ENCODE peak calls at places on chromosomes 3 and 15, in ten cellular contexts. S is choroid plexus epithelial cell; D is right atrium auricular region; V is BJ; K is CD8-positive, alpha-beta T cell; U is BE2C; F is stomach; R is OCI-LY7; Z is HL-60; A is B cell. W is an unnamed sample.

GRCh38 chr3:14633819-14634424 is 17.6 kb upstream of the CCDC174 start:
- DNase-seq in Z (peak), A (peak), S (peak), V (no peak), U (peak), K (peak), R (peak), D (peak), F (peak), W (no peak)

GRCh38 chr15:67690936-67691335 is 134.4 kb upstream of the SKOR1 start:
- DNase-seq in D (no peak), K (no peak), U (no peak), R (no peak), A (no peak), Z (no peak), V (no peak), S (peak), F (no peak), W (no peak)

GRCh38 chr15:100565591-100565990 is 36.4 kb downstream of the LINS1 start:
- DNase-seq in F (no peak), D (no peak), Z (no peak), K (no peak), U (no peak), V (no peak), S (no peak), R (no peak), A (no peak), W (no peak)

GRCh38 chr3:69306239-69307185 is 79.4 kb downstream of the FRMD4B start:
- DNase-seq in V (peak), F (peak), U (peak), S (peak), R (peak), A (peak), D (peak), Z (peak), K (peak), W (peak)

GRCh38 chr3:42061711-42062408 is 29.3 kb upstream of the TRAK1 start:
- DNase-seq in S (peak), V (peak), U (no peak), K (no peak), D (peak), A (no peak), Z (no peak), R (no peak), F (peak), W (peak)

GRCh38 chr3:195550723-195551122 is 7.6 kb upstream of the PPP1R2 start:
- DNase-seq in S (peak), V (no peak), K (no peak), A (no peak), U (no peak), R (no peak), Z (no peak), F (no peak), D (no peak), W (no peak)

GRCh38 chr15:100020181-100020580 is 286.9 kb upstream of the LYSMD4 start:
- DNase-seq in V (no peak), F (no peak), U (no peak), Z (no peak), D (no peak), R (no peak), K (no peak), S (no peak), A (no peak), W (no peak)

GRCh38 chr15:90315276-90315982 is 36.7 kb upstream of the ZNF774 start:
- DNase-seq in F (peak), R (no peak), V (peak), A (no peak), S (peak), U (no peak), Z (no peak), K (no peak), D (peak), W (peak)

GRCh38 chr3:65245133-65246076 is 557.6 kb upstream of the ADAMTS9 start:
- DNase-seq in K (no peak), S (peak), F (no peak), V (no peak), Z (no peak), D (no peak), A (no peak), U (no peak), R (no peak), W (no peak)

GRCh38 chr3:86837871-86838270 is 153.1 kb downstream of the VGLL3 start:
- DNase-seq in Z (no peak), R (no peak), U (no peak), S (peak), K (no peak), D (no peak), F (no peak), V (no peak), A (no peak), W (no peak)

GRCh38 chr3:175088981-175089380 is 229.8 kb downstream of the NAALADL2 start:
- DNase-seq in A (no peak), R (no peak), F (no peak), D (no peak), Z (no peak), V (no peak), K (peak), S (no peak), U (no peak), W (no peak)

GRCh38 chr3:183371672-183371968 is 56.8 kb downstream of the MCF2L2 start:
- DNase-seq in U (no peak), D (no peak), V (no peak), R (no peak), F (no peak), S (peak), A (no peak), K (no peak), Z (no peak), W (no peak)

GRCh38 chr15:57167821-57168395 is 208.4 kb upstream of the CGNL1 start:
- DNase-seq in K (no peak), F (no peak), Z (no peak), D (no peak), U (no peak), R (no peak), V (no peak), A (no peak), S (no peak), W (no peak)

GRCh38 chr3:95227092-95227491 is 1164.2 kb downstream of the NSUN3 start:
- DNase-seq in K (no peak), S (no peak), D (no peak), U (no peak), F (no peak), V (no peak), R (no peak), Z (no peak), A (no peak), W (no peak)

GRCh38 chr15:70109522-70109921 is 11.8 kb upstream of the TLE3 start:
- DNase-seq in D (no peak), A (no peak), K (no peak), S (no peak), R (no peak), V (no peak), U (no peak), Z (no peak), F (no peak), W (no peak)

GRCh38 chr15:46518381-46518780 is 883.6 kb downstream of the SQOR start:
- DNase-seq in K (no peak), D (no peak), Z (no peak), S (no peak), R (no peak), A (no peak), V (no peak), U (no peak), F (no peak), W (no peak)

GRCh38 chr15:66883322-66883911 is 181.4 kb downstream of the SMAD6 start:
- DNase-seq in D (peak), V (peak), U (no peak), R (no peak), K (no peak), A (no peak), F (peak), S (peak), Z (no peak), W (peak)

GRCh38 chr15:92124669-92125068 is 269.0 kb upstream of the ST8SIA2 start:
- DNase-seq in U (no peak), F (no peak), Z (no peak), V (no peak), S (no peak), R (no peak), K (no peak), D (no peak), A (no peak), W (no peak)

GRCh38 chr3:109346770-109347295 is 9.5 kb upstream of the DPPA4 start:
- DNase-seq in V (no peak), R (no peak), Z (no peak), K (no peak), A (no peak), F (no peak), D (no peak), U (no peak), S (peak), W (no peak)

GRCh38 chr3:99674086-99674789 is 35.8 kb downstream of the COL8A1 start:
- DNase-seq in Z (no peak), K (no peak), R (no peak), F (no peak), U (no peak), A (no peak), S (peak), D (no peak), V (no peak), W (no peak)

GRCh38 chr15:67120839-67121540 is 55.6 kb downstream of the SMAD3 start:
- DNase-seq in K (peak), R (no peak), F (peak), Z (no peak), U (peak), D (peak), S (peak), V (no peak), A (peak), W (peak)

GRCh38 chr15:86505951-86506350 is 426.3 kb downstream of the AGBL1 start:
- DNase-seq in K (no peak), V (no peak), A (no peak), Z (no peak), S (no peak), D (no peak), U (no peak), F (no peak), R (no peak), W (no peak)

GRCh38 chr15:91908401-91908800 is 54.9 kb downstream of the SLCO3A1 start:
- DNase-seq in U (no peak), R (no peak), K (no peak), Z (no peak), S (peak), A (no peak), F (no peak), V (peak), D (no peak), W (no peak)

GRCh38 chr15:91849180-91849579 is 4.3 kb upstream of the SLCO3A1 start:
- DNase-seq in D (no peak), R (no peak), K (no peak), S (no peak), V (no peak), U (no peak), A (no peak), F (no peak), Z (no peak), W (no peak)

GRCh38 chr15:88274534-88275460 is 18.3 kb upstream of the NTRK3 start:
- DNase-seq in F (peak), Z (no peak), S (peak), A (peak), R (peak), V (no peak), K (peak), D (no peak), U (peak), W (no peak)

GRCh38 chr3:124791142-124791541 is 60.9 kb downstream of the UMPS start:
- DNase-seq in Z (no peak), S (no peak), U (no peak), D (no peak), V (peak), K (no peak), A (no peak), R (no peak), F (no peak), W (no peak)

GRCh38 chr15:99097441-99098410 is 7.2 kb upstream of the SYNM start:
- DNase-seq in D (no peak), V (no peak), S (no peak), F (no peak), R (no peak), A (no peak), Z (no peak), U (no peak), K (no peak), W (no peak)

GRCh38 chr3:187267306-187267705 is 24.2 kb downstream of the MASP1 start:
- DNase-seq in R (no peak), K (no peak), D (no peak), S (no peak), U (no peak), A (no peak), V (no peak), Z (no peak), F (no peak), W (no peak)

GRCh38 chr15:62914461-62915079 is 128.0 kb upstream of the TPM1 start:
- DNase-seq in F (no peak), K (no peak), D (no peak), Z (no peak), S (no peak), A (no peak), V (no peak), U (no peak), R (no peak), W (no peak)

GRCh38 chr15:65956307-65956706 is 87.0 kb downstream of the RAB11A start:
- DNase-seq in R (no peak), A (no peak), F (no peak), K (no peak), U (no peak), S (no peak), Z (no peak), V (no peak), D (no peak), W (no peak)

GRCh38 chr3:9937839-9938238 is 4.2 kb downstream of the CRELD1 start:
- DNase-seq in A (no peak), V (no peak), K (no peak), S (no peak), U (no peak), F (no peak), D (no peak), R (no peak), Z (no peak), W (no peak)

GRCh38 chr15:59137566-59137965 is 32.6 kb downstream of the CCNB2 start:
- DNase-seq in K (no peak), A (no peak), F (no peak), R (no peak), S (no peak), U (no peak), D (no peak), V (no peak), Z (no peak), W (no peak)

GRCh38 chr3:141710121-141710520 is 28.0 kb upstream of the RNF7 start:
- DNase-seq in R (no peak), D (no peak), V (no peak), S (no peak), U (no peak), Z (no peak), A (no peak), K (no peak), F (no peak), W (no peak)

GRCh38 chr15:96325579-96326331 is 4.7 kb upstream of the NR2F2 start:
- DNase-seq in A (no peak), Z (no peak), U (no peak), R (no peak), V (no peak), F (no peak), D (no peak), K (no peak), S (peak), W (no peak)

GRCh38 chr15:73948982-73949381 is 22.7 kb downstream of the LOXL1 start:
- DNase-seq in K (no peak), U (no peak), S (no peak), F (no peak), Z (no peak), R (no peak), A (no peak), V (no peak), D (no peak), W (no peak)

GRCh38 chr15:35719964-35720507 is 174.1 kb upstream of the DPH6 start:
- DNase-seq in F (no peak), V (no peak), R (no peak), S (peak), K (no peak), D (no peak), A (no peak), U (no peak), Z (no peak), W (no peak)

GRCh38 chr15:84831028-84831427 is 13.9 kb downstream of the ALPK3 start:
- DNase-seq in R (no peak), F (no peak), D (no peak), K (no peak), Z (no peak), A (no peak), V (no peak), U (no peak), S (peak), W (no peak)

GRCh38 chr3:125059488-125060245 is 3.9 kb upstream of the HEG1 start:
- DNase-seq in D (no peak), V (no peak), A (no peak), K (no peak), U (no peak), S (peak), R (no peak), F (no peak), Z (no peak), W (no peak)

GRCh38 chr15:42157981-42158765 is 1.7 kb upstream of the PLA2G4F start:
- DNase-seq in K (no peak), D (no peak), Z (no peak), U (peak), F (peak), V (peak), S (peak), A (no peak), R (no peak), W (no peak)

GRCh38 chr15:71565636-71566160 is 244.7 kb upstream of the NR2E3 start:
- DNase-seq in R (no peak), K (no peak), D (no peak), V (no peak), Z (no peak), U (no peak), A (no peak), F (no peak), S (peak), W (no peak)

GRCh38 chr15:53586815-53587214 is 172.6 kb downstream of the WDR72 start:
- DNase-seq in V (no peak), S (peak), Z (no peak), R (peak), D (no peak), U (peak), K (no peak), F (peak), A (no peak), W (no peak)
- TF ChIP-seq CTCF in V (no peak), S (peak), Z (no peak), R (peak), D (no peak), U (peak), K (no peak), F (no peak), A (no peak), W (no peak)

DNA sequence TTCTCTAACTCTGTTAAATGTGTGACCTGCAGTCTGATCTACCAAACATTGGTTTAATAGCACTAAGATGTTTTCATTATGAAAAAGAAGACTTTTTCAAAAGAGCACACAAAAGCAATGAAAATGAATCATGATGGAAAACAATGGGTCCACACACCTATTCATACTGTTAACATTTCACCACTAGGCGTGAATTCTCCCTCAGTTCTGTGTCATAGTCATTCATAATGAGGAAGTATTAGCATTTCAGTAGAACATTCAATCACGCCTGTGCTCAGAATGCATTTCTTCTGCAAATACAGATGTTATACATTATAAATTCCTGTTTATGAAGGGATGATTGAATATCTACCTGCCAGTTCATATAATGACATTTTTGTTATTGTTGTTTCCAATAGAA is 35.9 kb downstream of the EIF4E3 start:
- DNase-seq in Z (no peak), D (no peak), K (no peak), A (no peak), U (no peak), R (no peak), F (no peak), S (no peak), V (no peak), W (no peak)
- TF ChIP-seq CTCF in Z (no peak), D (no peak), K (no peak), A (no peak), U (no peak), R (no peak), F (no peak), S (no peak), V (no peak), W (no peak)

GRCh38 chr3:57826286-57826951 is 70.3 kb downstream of the SLMAP start:
- DNase-seq in K (no peak), A (no peak), S (peak), Z (no peak), U (no peak), D (no peak), R (no peak), F (no peak), V (no peak), W (no peak)
- TF ChIP-seq CTCF in K (no peak), A (no peak), S (peak), Z (no peak), U (no peak), D (no peak), R (peak), F (no peak), V (no peak), W (no peak)

GRCh38 chr3:152937234-152937633 is 102.3 kb downstream of the P2RY1 start:
- DNase-seq in Z (no peak), D (no peak), A (no peak), V (no peak), K (no peak), U (no peak), S (peak), F (no peak), R (no peak), W (no peak)

GRCh38 chr3:152941825-152942224 is 106.9 kb downstream of the P2RY1 start:
- DNase-seq in S (no peak), A (no peak), F (no peak), V (no peak), R (no peak), D (no peak), Z (no peak), K (no peak), U (no peak), W (no peak)

GRCh38 chr3:152943645-152944044 is 108.7 kb downstream of the P2RY1 start:
- DNase-seq in K (no peak), F (no peak), S (no peak), R (no peak), U (no peak), D (no peak), Z (no peak), A (no peak), V (no peak), W (no peak)

GRCh38 chr3:152942366-152942765 is 107.4 kb downstream of the P2RY1 start:
- DNase-seq in F (no peak), A (no peak), R (no peak), U (no peak), V (no peak), Z (no peak), D (no peak), S (no peak), K (no peak), W (no peak)

GRCh38 chr3:152938974-152939636 is 104.2 kb downstream of the P2RY1 start:
- DNase-seq in V (no peak), Z (no peak), K (no peak), S (no peak), A (no peak), R (no peak), U (no peak), D (no peak), F (no peak), W (no peak)
- TF ChIP-seq CTCF in V (no peak), Z (no peak), K (no peak), S (no peak), A (no peak), R (peak), U (no peak), D (no peak), F (no peak), W (no peak)

GRCh38 chr3:6791161-6791560 is 69.8 kb upstream of the GRM7 start:
- DNase-seq in D (no peak), S (peak), R (no peak), K (no peak), A (no peak), U (no peak), V (no peak), Z (no peak), F (no peak), W (no peak)
- TF ChIP-seq CTCF in D (no peak), S (no peak), R (peak), K (no peak), A (no peak), U (no peak), V (no peak), Z (no peak), F (no peak), W (peak)

GRCh38 chr3:172276103-172276502 is 172.2 kb downstream of the GHSR start:
- DNase-seq in R (peak), D (no peak), S (no peak), U (no peak), F (no peak), Z (no peak), A (no peak), K (no peak), V (no peak), W (no peak)
- TF ChIP-seq CTCF in R (peak), D (no peak), S (peak), U (peak), F (no peak), Z (no peak), A (no peak), K (no peak), V (no peak), W (no peak)

GRCh38 chr3:38163117-38163870 is 2.0 kb upstream of the OXSR1 start:
- DNase-seq in U (no peak), Z (peak), K (peak), D (no peak), R (peak), V (no peak), F (no peak), S (no peak), A (no peak), W (no peak)
- TF ChIP-seq CTCF in U (no peak), Z (peak), K (peak), D (no peak), R (peak), V (peak), F (no peak), S (peak), A (peak), W (peak)

GRCh38 chr3:190323241-190323617 is 983 bp upstream of the CLDN1 start:
- DNase-seq in V (no peak), A (no peak), S (no peak), U (no peak), R (no peak), F (peak), K (no peak), Z (no peak), D (no peak), W (no peak)

GRCh38 chr3:190321789-190322603 is at the start of gene CLDN1:
- DNase-seq in Z (peak), D (peak), K (peak), V (no peak), R (no peak), U (peak), A (peak), F (peak), S (peak), W (no peak)

GRCh38 chr3:190319660-190320059 is 2.6 kb downstream of the CLDN1 start:
- DNase-seq in K (no peak), S (peak), U (no peak), V (no peak), A (no peak), D (no peak), Z (no peak), R (no peak), F (no peak), W (no peak)

GRCh38 chr3:190320594-190321362 is 1.5 kb downstream of the CLDN1 start:
- DNase-seq in A (no peak), V (no peak), D (no peak), Z (no peak), S (no peak), F (no peak), R (no peak), U (no peak), K (no peak), W (no peak)

GRCh38 chr3:190322604-190323240 is 476 bp upstream of the CLDN1 start:
- DNase-seq in A (no peak), F (no peak), S (peak), D (no peak), U (no peak), V (no peak), Z (no peak), R (no peak), K (no peak), W (no peak)
- TF ChIP-seq CTCF in A (peak), F (no peak), S (no peak), D (no peak), U (no peak), V (no peak), Z (no peak), R (peak), K (peak), W (peak)

W was measured in thoracic aorta.